ENCODE peak calls at places on chromosomes 11 and 22, in four cellular contexts. S is B cell, L is foreskin fibroblast, B is anterior cingulate cortex. T is an unnamed sample.

GRCh38 chr11:58466293-58466692 is 24.3 kb upstream of the OR5B12 start:
- DNase-seq in L (no peak), B (no peak), S (no peak), T (no peak)

GRCh38 chr11:24896118-24896835 is 399.4 kb downstream of the LUZP2 start:
- DNase-seq in B (no peak), L (no peak), S (no peak), T (no peak)

GRCh38 chr11:57527056-57527631 is 3.4 kb downstream of the TIMM10 start:
- DNase-seq in B (peak), S (no peak), L (peak), T (peak)

GRCh38 chr11:47565340-47566165 is at the start of gene PTPMT1:
- DNase-seq in B (no peak), S (peak), L (peak), T (peak)

GRCh38 chr11:55607545-55607944 is at the start of gene OR4C11:
- DNase-seq in B (no peak), L (no peak), S (no peak), T (no peak)

GRCh38 chr22:43375951-43376455 is 32.8 kb upstream of the SCUBE1 start:
- DNase-seq in B (no peak), L (no peak), S (no peak), T (no peak)

GRCh38 chr22:16960220-16960883 is 47.7 kb downstream of the GAB4 start:
- DNase-seq in L (no peak), B (no peak), S (no peak), T (no peak)

GRCh38 chr11:26187639-26188038 is 144.3 kb upstream of the ANO3 start:
- DNase-seq in L (peak), B (no peak), S (no peak), T (peak)

GRCh38 chr11:122862091-122862490 is 20.5 kb upstream of the JHY start:
- DNase-seq in B (no peak), S (no peak), L (no peak), T (no peak)

GRCh38 chr11:69471329-69472052 is 10.0 kb upstream of the LINC01488 start:
- DNase-seq in S (no peak), B (no peak), L (peak), T (no peak)

GRCh38 chr11:2174361-2174760 is 2.7 kb upstream of the TH start:
- DNase-seq in S (no peak), B (no peak), L (no peak), T (no peak)

GRCh38 chr22:38935023-38935422 is 22.4 kb upstream of the APOBEC3A start:
- DNase-seq in B (no peak), L (no peak), S (no peak), T (no peak)

GRCh38 chr11:57223601-57224000 is 13.4 kb downstream of the APLNR start:
- DNase-seq in S (no peak), B (no peak), L (no peak), T (no peak)

GRCh38 chr11:57480409-57481137 is 20.2 kb downstream of the RTN4RL2 start:
- DNase-seq in L (peak), S (no peak), B (peak), T (no peak)

GRCh38 chr11:133824593-133824992 is 20.7 kb downstream of the SPATA19 start:
- DNase-seq in S (no peak), B (no peak), L (no peak), T (no peak)

GRCh38 chr22:36746571-36746970 is 29.3 kb downstream of the IFT27 start:
- DNase-seq in S (no peak), B (no peak), L (no peak), T (no peak)

GRCh38 chr22:17961443-17961729 is 63.0 kb downstream of the MICAL3 start:
- DNase-seq in S (no peak), B (no peak), L (no peak), T (no peak)

GRCh38 chr11:69535928-69536327 is 54.5 kb downstream of the LINC01488 start:
- DNase-seq in B (no peak), L (no peak), S (no peak), T (no peak)

GRCh38 chr11:35541621-35542375 is 16.4 kb upstream of the PAMR1 start:
- DNase-seq in L (peak), S (no peak), B (no peak), T (no peak)

GRCh38 chr11:110447897-110448522 is 18.3 kb downstream of the FDX1 start:
- DNase-seq in B (no peak), S (no peak), L (no peak), T (no peak)

GRCh38 chr11:11022126-11022730 is 164.4 kb upstream of the ZBED5 start:
- DNase-seq in S (no peak), B (no peak), L (no peak), T (no peak)

GRCh38 chr22:39148727-39149535 is 3.5 kb downstream of the CBX7 start:
- DNase-seq in B (peak), S (peak), L (no peak), T (no peak)

GRCh38 chr22:50576806-50577696 is 1.2 kb downstream of the CPT1B start:
- DNase-seq in B (no peak), S (no peak), L (no peak), T (no peak)

GRCh38 chr11:6328321-6328720 is 8.0 kb upstream of the CAVIN3 start:
- DNase-seq in B (no peak), L (no peak), S (no peak), T (no peak)

GRCh38 chr22:27377501-27377900 is 424.1 kb downstream of the MN1 start:
- DNase-seq in S (no peak), B (no peak), L (no peak), T (no peak)

GRCh38 chr11:129427376-129427775 is 51.7 kb downstream of the BARX2 start:
- DNase-seq in L (no peak), B (no peak), S (no peak), T (no peak)

GRCh38 chr11:111913997-111914396 is 1.5 kb downstream of the HSPB2 start:
- DNase-seq in B (peak), L (no peak), S (no peak), T (peak)

GRCh38 chr22:48427731-48428211 is 1399.9 kb downstream of the BRD1 start:
- DNase-seq in B (no peak), S (no peak), L (no peak), T (no peak)

GRCh38 chr22:43747877-43748276 is 64.2 kb downstream of the EFCAB6 start:
- DNase-seq in S (no peak), B (no peak), L (no peak), T (no peak)

GRCh38 chr11:370087-370941 is 1.0 kb downstream of the B4GALNT4 start:
- DNase-seq in L (no peak), S (peak), B (no peak), T (no peak)

GRCh38 chr22:38413085-38414008 is 41.7 kb downstream of the KCNJ4 start:
- DNase-seq in S (peak), L (no peak), B (no peak), T (no peak)

GRCh38 chr11:108012139-108012725 is 3.5 kb downstream of the CUL5 start:
- DNase-seq in L (no peak), B (no peak), S (no peak), T (no peak)

GRCh38 chr11:45901646-45902045 is 5.4 kb downstream of the FREY1 start:
- DNase-seq in L (no peak), B (peak), S (no peak), T (no peak)

GRCh38 chr22:41524809-41525449 is 19.3 kb downstream of the POLR3H start:
- DNase-seq in S (peak), B (no peak), L (no peak), T (no peak)

GRCh38 chr11:68128682-68129327 is 7.6 kb upstream of the CHKA start:
- DNase-seq in S (no peak), L (peak), B (no peak), T (no peak)

GRCh38 chr22:39738746-39739145 is 154.8 kb downstream of the ENTHD1 start:
- DNase-seq in S (no peak), L (peak), B (no peak), T (peak)

GRCh38 chr11:96049426-96049825 is 125.5 kb upstream of the MTMR2 start:
- DNase-seq in S (no peak), B (no peak), L (peak), T (no peak)

GRCh38 chr11:96267490-96268010 is 75.4 kb downstream of the MAML2 start:
- DNase-seq in B (no peak), L (no peak), S (peak), T (no peak)

GRCh38 chr11:60165946-60166345 is 16.9 kb downstream of the MS4A6A start:
- DNase-seq in S (no peak), B (no peak), L (no peak), T (no peak)

GRCh38 chr11:26021026-26021425 is 310.9 kb upstream of the ANO3 start:
- DNase-seq in S (no peak), B (no peak), L (no peak), T (no peak)